ENCODE peak calls at places on chromosomes 13 and 19, in six cellular contexts. One of them, this sample, is unnamed.
A peak's percentile ranks its signal among the peaks of the same experiment; 100 is the strongest.

GRCh38 chr19:34837262-34837661 is 64.2 kb upstream of the ZNF599 start:
- DNase-seq in breast epithelium: no peak
- DNase-seq in AG09319: no peak
- DNase-seq in esophagus squamous epithelium: no peak
- DNase-seq in nephron progenitor cell: no peak
- DNase-seq in brain microvascular endothelial cell: no peak
- DNase-seq in this sample: peak; percentile 26

GRCh38 chr13:33277946-33278345 is 7.6 kb downstream of the STARD13 start:
- DNase-seq in breast epithelium: no peak
- DNase-seq in AG09319: no peak
- DNase-seq in esophagus squamous epithelium: no peak
- DNase-seq in nephron progenitor cell: no peak
- DNase-seq in brain microvascular endothelial cell: no peak
- DNase-seq in this sample: no peak

GRCh38 chr13:29301027-29301426 is 294.5 kb downstream of the SLC7A1 start:
- DNase-seq in breast epithelium: no peak
- DNase-seq in AG09319: no peak
- DNase-seq in esophagus squamous epithelium: no peak
- DNase-seq in nephron progenitor cell: no peak
- DNase-seq in brain microvascular endothelial cell: no peak
- DNase-seq in this sample: no peak

GRCh38 chr19:12800873-12801465 is 631 bp downstream of the PRDX2 start:
- DNase-seq in breast epithelium: no peak
- DNase-seq in AG09319: no peak
- DNase-seq in esophagus squamous epithelium: no peak
- DNase-seq in nephron progenitor cell: peak; percentile 66
- DNase-seq in brain microvascular endothelial cell: no peak
- DNase-seq in this sample: peak; percentile 54

GRCh38 chr13:60931858-60932546 is 483.6 kb downstream of the PCDH20 start:
- DNase-seq in breast epithelium: no peak
- DNase-seq in AG09319: no peak
- DNase-seq in esophagus squamous epithelium: no peak
- DNase-seq in nephron progenitor cell: no peak
- DNase-seq in brain microvascular endothelial cell: no peak
- DNase-seq in this sample: no peak

GRCh38 chr13:19713186-19713965 is 69.4 kb downstream of the PSPC1 start:
- DNase-seq in breast epithelium: no peak
- DNase-seq in AG09319: no peak
- DNase-seq in esophagus squamous epithelium: no peak
- DNase-seq in nephron progenitor cell: no peak
- DNase-seq in brain microvascular endothelial cell: peak; percentile 88
- DNase-seq in this sample: no peak

GRCh38 chr19:18198374-18198773 is 5.4 kb downstream of the MPV17L2 start:
- DNase-seq in breast epithelium: no peak
- DNase-seq in AG09319: no peak
- DNase-seq in esophagus squamous epithelium: no peak
- DNase-seq in nephron progenitor cell: no peak
- DNase-seq in brain microvascular endothelial cell: no peak
- DNase-seq in this sample: no peak

GRCh38 chr13:113740661-113741060 is 18.4 kb upstream of the TMEM255B start:
- DNase-seq in breast epithelium: no peak
- DNase-seq in AG09319: no peak
- DNase-seq in esophagus squamous epithelium: no peak
- DNase-seq in nephron progenitor cell: no peak
- DNase-seq in brain microvascular endothelial cell: no peak
- DNase-seq in this sample: no peak

GRCh38 chr13:63161219-63161618 is 1745.6 kb upstream of the PCDH20 start:
- DNase-seq in breast epithelium: no peak
- DNase-seq in AG09319: no peak
- DNase-seq in esophagus squamous epithelium: no peak
- DNase-seq in nephron progenitor cell: no peak
- DNase-seq in brain microvascular endothelial cell: peak; percentile 4
- DNase-seq in this sample: no peak

GRCh38 chr19:6743714-6744380 is 4.4 kb downstream of the TRIP10 start:
- DNase-seq in breast epithelium: no peak
- DNase-seq in AG09319: no peak
- DNase-seq in esophagus squamous epithelium: no peak
- DNase-seq in nephron progenitor cell: no peak
- DNase-seq in brain microvascular endothelial cell: no peak
- DNase-seq in this sample: no peak

GRCh38 chr19:16418597-16418962 is 53.2 kb downstream of the EPS15L1 start:
- DNase-seq in breast epithelium: no peak
- DNase-seq in AG09319: no peak
- DNase-seq in esophagus squamous epithelium: no peak
- DNase-seq in nephron progenitor cell: no peak
- DNase-seq in brain microvascular endothelial cell: no peak
- DNase-seq in this sample: no peak

GRCh38 chr13:41054212-41054877 is 7.0 kb upstream of the WBP4 start:
- DNase-seq in breast epithelium: no peak
- DNase-seq in AG09319: no peak
- DNase-seq in esophagus squamous epithelium: no peak
- DNase-seq in nephron progenitor cell: peak; percentile 12
- DNase-seq in brain microvascular endothelial cell: peak; percentile 38
- DNase-seq in this sample: no peak

GRCh38 chr19:1775951-1776605 is 22.8 kb downstream of the ONECUT3 start:
- DNase-seq in breast epithelium: no peak
- DNase-seq in AG09319: no peak
- DNase-seq in esophagus squamous epithelium: no peak
- DNase-seq in nephron progenitor cell: no peak
- DNase-seq in brain microvascular endothelial cell: no peak
- DNase-seq in this sample: no peak

GRCh38 chr19:1777149-1777548 is 23.8 kb downstream of the ONECUT3 start:
- DNase-seq in breast epithelium: no peak
- DNase-seq in AG09319: no peak
- DNase-seq in esophagus squamous epithelium: no peak
- DNase-seq in nephron progenitor cell: no peak
- DNase-seq in brain microvascular endothelial cell: no peak
- DNase-seq in this sample: no peak

GRCh38 chr19:1776606-1777147 is 23.4 kb downstream of the ONECUT3 start:
- DNase-seq in breast epithelium: no peak
- DNase-seq in AG09319: no peak
- DNase-seq in esophagus squamous epithelium: no peak
- DNase-seq in nephron progenitor cell: no peak
- DNase-seq in brain microvascular endothelial cell: no peak
- DNase-seq in this sample: no peak

GRCh38 chr19:1773173-1773572 is 19.9 kb downstream of the ONECUT3 start:
- DNase-seq in breast epithelium: no peak
- DNase-seq in AG09319: no peak
- DNase-seq in esophagus squamous epithelium: no peak
- DNase-seq in nephron progenitor cell: no peak
- DNase-seq in brain microvascular endothelial cell: no peak
- DNase-seq in this sample: no peak

GRCh38 chr19:1774999-1775772 is 21.9 kb downstream of the ONECUT3 start:
- DNase-seq in breast epithelium: no peak
- DNase-seq in AG09319: no peak
- DNase-seq in esophagus squamous epithelium: no peak
- DNase-seq in nephron progenitor cell: no peak
- DNase-seq in brain microvascular endothelial cell: no peak
- DNase-seq in this sample: no peak
- TF ChIP-seq CTCF in breast epithelium: peak; percentile 15
- TF ChIP-seq CTCF in AG09319: peak; percentile 10
- TF ChIP-seq CTCF in esophagus squamous epithelium: peak; percentile 63
- TF ChIP-seq CTCF in nephron progenitor cell: peak; percentile 42
- TF ChIP-seq CTCF in brain microvascular endothelial cell: peak; percentile 61
- TF ChIP-seq CTCF in this sample: no peak

DNA sequence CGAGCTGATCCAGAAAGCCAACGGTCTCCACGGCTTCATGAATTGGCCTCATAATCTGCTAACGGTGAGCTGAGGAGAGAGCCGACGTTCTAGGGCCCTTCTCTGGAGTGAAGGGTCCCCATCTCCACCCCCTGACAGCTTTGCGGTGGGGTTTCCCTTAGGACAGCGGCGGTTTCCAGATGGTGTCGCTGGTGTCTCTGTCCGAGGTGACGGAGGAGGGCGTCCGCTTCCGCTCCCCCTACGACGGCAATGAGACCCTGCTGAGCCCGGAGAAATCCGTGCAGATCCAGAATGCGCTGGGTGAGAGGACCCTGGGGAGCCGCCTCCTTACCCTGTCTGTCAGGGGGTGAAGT is 692 bp downstream of the QTRT1 start:
- DNase-seq in breast epithelium: no peak
- DNase-seq in AG09319: no peak
- DNase-seq in esophagus squamous epithelium: no peak
- DNase-seq in nephron progenitor cell: peak; percentile 61
- DNase-seq in brain microvascular endothelial cell: no peak
- DNase-seq in this sample: no peak
- TF ChIP-seq CTCF in breast epithelium: no peak
- TF ChIP-seq CTCF in AG09319: no peak
- TF ChIP-seq CTCF in esophagus squamous epithelium: no peak
- TF ChIP-seq CTCF in nephron progenitor cell: no peak
- TF ChIP-seq CTCF in brain microvascular endothelial cell: no peak
- TF ChIP-seq CTCF in this sample: no peak

GRCh38 chr13:56713656-56714055 is 427.1 kb upstream of the PRR20A start:
- DNase-seq in breast epithelium: no peak
- DNase-seq in AG09319: no peak
- DNase-seq in esophagus squamous epithelium: no peak
- DNase-seq in nephron progenitor cell: no peak
- DNase-seq in brain microvascular endothelial cell: no peak
- DNase-seq in this sample: no peak
- TF ChIP-seq CTCF in breast epithelium: no peak
- TF ChIP-seq CTCF in AG09319: no peak
- TF ChIP-seq CTCF in esophagus squamous epithelium: no peak
- TF ChIP-seq CTCF in nephron progenitor cell: no peak
- TF ChIP-seq CTCF in brain microvascular endothelial cell: no peak
- TF ChIP-seq CTCF in this sample: no peak

GRCh38 chr19:44637390-44637764 is 6.3 kb upstream of the PVR start:
- DNase-seq in breast epithelium: no peak
- DNase-seq in AG09319: no peak
- DNase-seq in esophagus squamous epithelium: no peak
- DNase-seq in nephron progenitor cell: no peak
- DNase-seq in brain microvascular endothelial cell: no peak
- DNase-seq in this sample: no peak
- TF ChIP-seq CTCF in breast epithelium: no peak
- TF ChIP-seq CTCF in AG09319: no peak
- TF ChIP-seq CTCF in esophagus squamous epithelium: no peak
- TF ChIP-seq CTCF in nephron progenitor cell: no peak
- TF ChIP-seq CTCF in brain microvascular endothelial cell: no peak
- TF ChIP-seq CTCF in this sample: no peak

DNA sequence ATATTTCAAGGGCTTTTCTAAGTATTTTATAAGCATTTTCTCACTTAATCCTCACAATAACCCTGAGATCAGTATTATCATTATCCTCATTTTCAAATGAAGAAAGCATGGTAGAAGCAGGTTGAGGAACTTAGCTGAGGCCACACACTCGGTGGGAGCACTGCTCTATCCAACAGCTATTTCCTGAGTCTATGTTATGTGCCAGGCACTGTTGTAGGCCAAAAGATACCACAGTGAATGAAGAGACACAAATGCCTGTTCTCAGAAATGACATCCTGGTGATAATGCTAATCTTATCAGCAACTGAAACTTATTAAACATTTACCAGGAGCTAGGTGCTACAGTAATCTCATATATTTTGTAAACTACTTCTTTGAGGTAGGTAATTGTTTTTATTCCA is 553.9 kb upstream of the ARGLU1 start:
- DNase-seq in breast epithelium: no peak
- DNase-seq in AG09319: no peak
- DNase-seq in esophagus squamous epithelium: no peak
- DNase-seq in nephron progenitor cell: no peak
- DNase-seq in brain microvascular endothelial cell: no peak
- DNase-seq in this sample: no peak
- TF ChIP-seq CTCF in breast epithelium: no peak
- TF ChIP-seq CTCF in AG09319: no peak
- TF ChIP-seq CTCF in esophagus squamous epithelium: no peak
- TF ChIP-seq CTCF in nephron progenitor cell: no peak
- TF ChIP-seq CTCF in brain microvascular endothelial cell: no peak
- TF ChIP-seq CTCF in this sample: no peak

DNA sequence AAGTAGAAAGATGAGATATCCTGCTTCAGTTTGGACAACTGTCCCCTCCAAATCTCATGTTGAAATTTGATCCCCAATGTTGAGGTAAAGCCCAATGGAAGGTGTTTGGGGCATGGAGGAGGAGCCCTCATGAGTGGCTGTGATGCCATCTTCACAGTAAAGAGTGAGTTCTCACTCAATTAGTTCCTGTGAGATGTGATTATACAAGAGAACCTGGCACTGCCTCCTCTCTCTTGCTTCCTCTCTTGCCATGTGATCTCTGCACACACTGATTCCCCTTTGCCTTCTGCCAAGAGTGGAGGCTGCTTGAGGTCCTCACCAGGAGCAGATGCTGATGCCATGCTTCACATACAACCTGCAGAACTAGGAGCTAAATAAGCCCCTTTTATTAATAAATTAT is 87.0 kb downstream of the HSPH1 start:
- DNase-seq in breast epithelium: no peak
- DNase-seq in AG09319: no peak
- DNase-seq in esophagus squamous epithelium: no peak
- DNase-seq in nephron progenitor cell: no peak
- DNase-seq in brain microvascular endothelial cell: no peak
- DNase-seq in this sample: no peak
- TF ChIP-seq CTCF in breast epithelium: no peak
- TF ChIP-seq CTCF in AG09319: no peak
- TF ChIP-seq CTCF in esophagus squamous epithelium: no peak
- TF ChIP-seq CTCF in nephron progenitor cell: no peak
- TF ChIP-seq CTCF in brain microvascular endothelial cell: no peak
- TF ChIP-seq CTCF in this sample: no peak

GRCh38 chr13:38045278-38046048 is 175.9 kb upstream of the TRPC4 start:
- DNase-seq in breast epithelium: no peak
- DNase-seq in AG09319: no peak
- DNase-seq in esophagus squamous epithelium: no peak
- DNase-seq in nephron progenitor cell: no peak
- DNase-seq in brain microvascular endothelial cell: peak; percentile 41
- DNase-seq in this sample: no peak
- TF ChIP-seq CTCF in breast epithelium: no peak
- TF ChIP-seq CTCF in AG09319: peak; percentile 38
- TF ChIP-seq CTCF in esophagus squamous epithelium: no peak
- TF ChIP-seq CTCF in nephron progenitor cell: peak; percentile 52
- TF ChIP-seq CTCF in brain microvascular endothelial cell: peak; percentile 85
- TF ChIP-seq CTCF in this sample: no peak

DNA sequence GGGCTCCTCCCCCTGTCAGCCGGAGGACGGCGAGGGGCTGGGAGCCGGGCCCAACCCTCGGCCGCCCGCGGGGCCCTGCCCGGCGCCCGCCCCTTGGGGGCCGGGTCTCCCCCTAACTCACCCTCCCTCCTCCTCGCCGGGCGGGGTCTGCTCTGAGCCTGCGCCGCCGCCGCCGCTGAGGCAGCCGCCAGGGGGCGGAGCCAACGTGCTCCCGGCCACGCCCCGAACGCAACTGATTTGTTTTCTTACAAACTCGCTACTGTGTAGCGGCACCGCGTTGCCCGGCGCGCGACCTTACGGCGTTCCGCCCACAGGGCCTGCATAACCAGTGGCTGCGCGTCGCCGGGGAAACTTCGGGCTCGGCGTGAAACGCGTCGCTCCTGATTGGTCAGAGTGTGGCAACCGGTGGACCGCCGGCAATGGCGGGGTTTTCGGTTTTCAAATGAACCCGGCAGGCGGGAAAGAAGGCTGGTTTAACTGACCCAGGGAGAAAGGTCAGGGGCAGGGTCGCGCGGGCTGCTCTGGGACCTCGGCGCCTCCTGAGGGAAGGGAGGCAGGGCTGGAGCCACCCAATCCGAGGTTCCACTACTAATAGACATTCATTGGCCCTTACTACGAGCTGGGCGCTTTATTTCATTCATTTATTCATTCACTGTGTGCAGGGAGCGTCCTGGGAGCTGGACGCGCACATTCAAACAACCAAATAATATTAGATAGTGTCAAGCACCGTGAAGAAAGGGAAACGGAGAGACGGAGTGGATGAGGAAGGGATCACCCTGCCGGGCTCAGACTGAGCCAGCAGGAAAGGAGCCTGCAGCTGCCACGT is at the start of gene CDKN2D:
- DNase-seq in breast epithelium: peak; percentile 99
- DNase-seq in AG09319: peak; percentile 99
- DNase-seq in esophagus squamous epithelium: peak; percentile 97
- DNase-seq in nephron progenitor cell: peak; percentile 100
- DNase-seq in brain microvascular endothelial cell: peak; percentile 100
- DNase-seq in this sample: peak; percentile 99
- TF ChIP-seq CTCF in breast epithelium: peak; percentile 76
- TF ChIP-seq CTCF in AG09319: no peak
- TF ChIP-seq CTCF in esophagus squamous epithelium: peak; percentile 81
- TF ChIP-seq CTCF in nephron progenitor cell: no peak
- TF ChIP-seq CTCF in brain microvascular endothelial cell: no peak
- TF ChIP-seq CTCF in this sample: peak; percentile 72